ENCODE peak calls at places on chromosomes 2 and 18, in nine cellular contexts. P is G401; M is T-helper 1 cell; W is glomerular endothelial cell; O is NCI-H1417; S is HS-5; X is NCI-H1092 treated with DMSO at 0.1 percent for 48 hours; L is cardiac muscle cell; U is stimulated activated CD4-positive, alpha-beta T cell treated with anti-CD3 and anti-CD28 coated beads, Interleukin-4, amount 100 ng/mL, for 4 hours. B is an unnamed sample.

GRCh38 chr2:172293952-172294351 is 133.4 kb upstream of the ITGA6 start:
- DNase-seq in U (no peak), M (no peak), O (peak), S (no peak), X (no peak), P (no peak), W (no peak), L (no peak), B (no peak)

GRCh38 chr2:177147093-177147694 is 65.4 kb upstream of the HNRNPA3 start:
- DNase-seq in O (peak), M (peak), S (peak), X (peak), L (peak), U (no peak), P (peak), W (peak), B (no peak)

GRCh38 chr2:134261398-134262131 is 7.7 kb downstream of the MGAT5 start:
- DNase-seq in L (no peak), X (no peak), O (no peak), M (no peak), W (peak), S (no peak), P (no peak), U (no peak), B (no peak)

GRCh38 chr2:72794572-72794971 is 31.3 kb downstream of the EXOC6B start:
- DNase-seq in L (no peak), W (no peak), S (no peak), P (no peak), M (no peak), X (no peak), U (no peak), O (no peak), B (no peak)

GRCh38 chr2:127674241-127675209 is 805 bp downstream of the LIMS2 start:
- DNase-seq in X (no peak), W (no peak), S (no peak), P (no peak), M (no peak), O (peak), L (peak), U (peak), B (no peak)

GRCh38 chr2:25293958-25294513 is 47.7 kb downstream of the DNMT3A start:
- DNase-seq in L (peak), X (no peak), U (no peak), M (no peak), P (no peak), W (no peak), S (no peak), O (no peak), B (no peak)

GRCh38 chr2:9914384-9915065 is 37.0 kb upstream of the GRHL1 start:
- DNase-seq in L (no peak), M (no peak), O (no peak), W (no peak), S (peak), U (peak), P (no peak), X (no peak), B (no peak)

GRCh38 chr2:86238354-86238753 is 39.1 kb downstream of the MRPL35 start:
- DNase-seq in S (no peak), U (peak), X (no peak), M (peak), O (no peak), W (no peak), P (no peak), L (no peak), B (peak)

GRCh38 chr2:224870341-224870740 is 154.2 kb upstream of the CCDC195 start:
- DNase-seq in S (no peak), O (no peak), M (no peak), X (no peak), U (no peak), P (no peak), L (no peak), W (no peak), B (no peak)

GRCh38 chr2:169891593-169892298 is 64.5 kb downstream of the UBR3 start:
- DNase-seq in O (peak), X (no peak), P (no peak), U (no peak), W (no peak), M (no peak), S (no peak), L (no peak), B (no peak)

GRCh38 chr18:45412577-45412976 is 202.7 kb upstream of the SLC14A2 start:
- DNase-seq in W (no peak), S (no peak), U (no peak), O (no peak), X (no peak), M (no peak), P (no peak), L (no peak), B (no peak)

GRCh38 chr2:120793682-120794403 is 58.2 kb downstream of the GLI2 start:
- DNase-seq in W (no peak), O (peak), M (no peak), S (no peak), P (no peak), L (no peak), X (no peak), U (no peak), B (no peak)

GRCh38 chr2:11738589-11739436 is 7.6 kb upstream of the LPIN1 start:
- DNase-seq in L (peak), U (no peak), S (no peak), X (peak), W (no peak), M (no peak), O (peak), P (peak), B (no peak)

GRCh38 chr18:12774982-12775381 is 72.1 kb downstream of the PSMG2 start:
- DNase-seq in L (no peak), O (no peak), M (peak), W (no peak), P (no peak), U (no peak), S (no peak), X (no peak), B (no peak)

GRCh38 chr2:121955313-121956211 is 200.1 kb downstream of the TSN start:
- DNase-seq in X (peak), O (peak), U (no peak), M (no peak), L (no peak), P (no peak), S (no peak), W (no peak), B (no peak)

GRCh38 chr2:8103085-8103708 is 578.7 kb upstream of the ID2 start:
- DNase-seq in W (no peak), O (peak), L (no peak), X (no peak), U (no peak), S (peak), P (no peak), M (no peak), B (no peak)

GRCh38 chr2:85132834-85133637 is at the start of gene TCF7L1:
- DNase-seq in M (no peak), L (peak), U (peak), X (peak), W (no peak), O (peak), S (peak), P (peak), B (peak)

GRCh38 chr2:109180786-109181185 is 51.8 kb downstream of the SH3RF3 start:
- DNase-seq in P (no peak), W (no peak), L (no peak), M (no peak), O (no peak), U (no peak), S (no peak), X (no peak), B (no peak)

GRCh38 chr2:236402016-236402784 is 138.0 kb upstream of the ASB18 start:
- DNase-seq in M (no peak), U (no peak), S (no peak), O (no peak), L (no peak), P (no peak), W (no peak), X (no peak), B (peak)

GRCh38 chr18:25229080-25229479 is 122.9 kb downstream of the ZNF521 start:
- DNase-seq in L (no peak), X (no peak), S (no peak), P (peak), O (peak), M (no peak), W (peak), U (no peak), B (no peak)

GRCh38 chr2:233688341-233688740 is 4.3 kb upstream of the UGT1A6 start:
- DNase-seq in P (no peak), W (no peak), L (no peak), M (no peak), O (no peak), U (no peak), X (no peak), S (no peak), B (no peak)

GRCh38 chr2:239024226-239024625 is 176.3 kb downstream of the TWIST2 start:
- DNase-seq in U (no peak), W (no peak), M (no peak), X (no peak), L (no peak), S (no peak), P (no peak), O (no peak), B (no peak)

GRCh38 chr2:95272299-95272751 is 1.9 kb upstream of the PROM2 start:
- DNase-seq in O (no peak), X (no peak), U (no peak), S (no peak), L (no peak), P (no peak), M (no peak), W (no peak), B (no peak)

GRCh38 chr2:28080911-28081310 is 190.4 kb downstream of the BABAM2 start:
- DNase-seq in X (no peak), L (no peak), W (peak), O (no peak), S (no peak), P (no peak), M (no peak), U (no peak), B (no peak)

GRCh38 chr2:38728694-38729093 is 22.5 kb downstream of the SRSF7 start:
- DNase-seq in U (no peak), L (no peak), M (no peak), O (no peak), P (no peak), W (no peak), S (no peak), X (no peak), B (no peak)

GRCh38 chr2:171579481-171579880 is 57.2 kb downstream of the CYBRD1 start:
- DNase-seq in W (no peak), S (no peak), M (no peak), O (no peak), U (no peak), L (no peak), X (no peak), P (no peak), B (no peak)

GRCh38 chr2:223537669-223538601 is 64.2 kb downstream of the SCG2 start:
- DNase-seq in L (peak), M (no peak), O (peak), U (no peak), X (peak), P (no peak), W (no peak), S (no peak), B (no peak)

B was measured in activated B cell treated with CpG ODN at 0.5 μM for 24 hours.